ENCODE peak calls at places on chromosomes 11 and 22, in eight cellular contexts. Y, U, F, D, K, I, H and A are unnamed samples.

GRCh38 chr22:32661296-32661695 is 140.2 kb upstream of the TIMP3 start:
- DNase-seq in U (no peak), I (peak), F (peak), Y (peak), H (peak), D (no peak), K (no peak), A (peak)

GRCh38 chr11:83687787-83688186 is 401.6 kb upstream of the CCDC90B start:
- DNase-seq in I (no peak), U (no peak), Y (no peak), D (no peak), F (no peak), H (no peak), K (no peak), A (no peak)

GRCh38 chr22:24325105-24325757 is 54.6 kb downstream of the SPECC1L start:
- DNase-seq in D (no peak), H (peak), F (no peak), Y (no peak), U (peak), I (peak), K (no peak), A (no peak)

GRCh38 chr11:1834791-1835670 is at the start of gene SYT8:
- DNase-seq in H (no peak), K (peak), Y (no peak), I (no peak), D (no peak), U (no peak), F (peak), A (peak)

GRCh38 chr22:48905206-48905975 is 922.3 kb downstream of the BRD1 start:
- DNase-seq in U (no peak), H (no peak), I (no peak), K (peak), Y (no peak), F (no peak), D (no peak), A (no peak)

GRCh38 chr22:44595841-44596341 is 97.9 kb upstream of the RTL6 start:
- DNase-seq in F (no peak), U (no peak), I (no peak), K (no peak), H (no peak), D (peak), Y (no peak), A (no peak)

GRCh38 chr11:74754507-74755255 is 6.0 kb downstream of the RNF169 start:
- DNase-seq in I (no peak), D (no peak), F (no peak), Y (no peak), K (no peak), U (no peak), H (peak), A (no peak)

GRCh38 chr11:12846766-12847615 is 162.1 kb upstream of the RASSF10 start:
- DNase-seq in Y (no peak), F (no peak), H (no peak), D (no peak), U (peak), K (no peak), I (no peak), A (no peak)

GRCh38 chr22:43110444-43110926 is at the start of gene BIK:
- DNase-seq in K (peak), H (no peak), Y (no peak), U (peak), D (peak), I (peak), F (peak), A (peak)

GRCh38 chr22:34814260-34814659 is 251.7 kb upstream of the ISX start:
- DNase-seq in U (no peak), H (no peak), Y (no peak), F (no peak), K (no peak), D (no peak), I (no peak), A (no peak)

GRCh38 chr22:43230983-43231723 is 44.2 kb upstream of the TTLL12 start:
- DNase-seq in H (peak), Y (no peak), K (peak), D (peak), I (peak), F (peak), U (peak), A (no peak)

GRCh38 chr11:64891215-64891848 is 12.9 kb upstream of the EHD1 start:
- DNase-seq in I (no peak), H (no peak), D (no peak), K (peak), Y (no peak), U (no peak), F (no peak), A (peak)

GRCh38 chr11:3879967-3880542 is 24.6 kb downstream of the STIM1 start:
- DNase-seq in D (no peak), U (no peak), I (no peak), H (no peak), K (peak), F (no peak), Y (no peak), A (no peak)

GRCh38 chr22:37484115-37485005 is 1.8 kb downstream of the MFNG start:
- DNase-seq in U (peak), D (peak), H (no peak), F (peak), I (peak), K (peak), Y (peak), A (peak)

GRCh38 chr11:61718613-61719302 is 33.7 kb upstream of the MYRF start:
- DNase-seq in F (no peak), K (no peak), D (no peak), H (peak), Y (no peak), U (no peak), I (no peak), A (no peak)

GRCh38 chr11:66768818-66769217 is 39.8 kb upstream of the SPTBN2 start:
- DNase-seq in I (no peak), U (no peak), Y (no peak), H (peak), K (no peak), D (no peak), F (no peak), A (no peak)

GRCh38 chr22:43851058-43851978 is 11.0 kb downstream of the SULT4A1 start:
- DNase-seq in I (no peak), D (no peak), F (no peak), K (no peak), U (no peak), H (no peak), Y (no peak), A (peak)

GRCh38 chr22:46362934-46363515 is 27.5 kb downstream of the TRMU start:
- DNase-seq in K (peak), U (no peak), D (no peak), H (no peak), I (no peak), F (no peak), Y (no peak), A (no peak)

GRCh38 chr11:36455658-36456111 is 54.4 kb downstream of the TRAF6 start:
- DNase-seq in D (no peak), Y (peak), U (peak), H (peak), K (no peak), F (peak), I (peak), A (peak)

GRCh38 chr11:128553662-128554392 is 33.5 kb downstream of the ETS1 start:
- DNase-seq in Y (no peak), F (no peak), D (no peak), I (no peak), K (no peak), U (no peak), H (no peak), A (no peak)
- H3K27ac ChIP-seq in Y (peak), F (peak), D (no peak), I (no peak), K (no peak), U (no peak), H (no peak), A (no peak)

DNA sequence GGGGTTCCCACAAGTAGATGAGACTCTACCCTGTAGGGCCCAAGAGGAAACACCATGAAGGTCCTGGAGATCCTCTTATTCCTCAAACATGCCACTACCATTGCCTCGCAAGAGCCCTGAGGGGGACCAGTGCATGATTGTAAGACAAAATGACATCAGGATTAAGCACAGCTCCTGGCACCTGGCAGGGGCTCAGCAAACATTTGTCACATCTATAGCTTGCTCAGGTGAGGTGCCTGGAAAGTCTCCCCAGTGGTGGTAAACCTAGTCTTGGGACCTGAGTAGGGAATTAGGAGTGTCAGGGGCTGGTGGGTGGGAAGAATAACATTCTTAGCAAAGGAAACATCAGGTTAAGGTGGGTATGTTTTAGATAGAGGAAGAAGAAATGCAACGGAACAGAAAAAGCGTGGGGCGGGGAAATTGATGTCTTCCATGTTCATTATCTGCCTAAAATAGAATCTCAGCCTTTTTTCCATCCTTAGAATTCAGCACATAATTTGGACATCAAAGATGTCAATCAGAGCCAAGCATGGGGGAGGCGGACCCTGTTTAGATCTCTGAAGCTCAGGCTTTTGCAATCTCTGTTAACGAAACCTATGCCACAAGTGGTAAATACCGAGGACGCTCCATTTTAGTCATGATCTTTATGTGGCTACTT is 925 bp downstream of the YPEL1 start:
- DNase-seq in F (no peak), D (no peak), U (peak), I (peak), K (no peak), Y (no peak), H (no peak), A (no peak)
- H3K27ac ChIP-seq in F (no peak), D (peak), U (peak), I (peak), K (no peak), Y (no peak), H (no peak), A (no peak)

GRCh38 chr11:76772100-76772782 is 10.9 kb upstream of the TSKU start:
- DNase-seq in U (no peak), D (no peak), I (no peak), K (no peak), F (no peak), H (no peak), Y (no peak), A (no peak)
- H3K27ac ChIP-seq in U (no peak), D (no peak), I (no peak), K (peak), F (peak), H (no peak), Y (peak), A (peak)

DNA sequence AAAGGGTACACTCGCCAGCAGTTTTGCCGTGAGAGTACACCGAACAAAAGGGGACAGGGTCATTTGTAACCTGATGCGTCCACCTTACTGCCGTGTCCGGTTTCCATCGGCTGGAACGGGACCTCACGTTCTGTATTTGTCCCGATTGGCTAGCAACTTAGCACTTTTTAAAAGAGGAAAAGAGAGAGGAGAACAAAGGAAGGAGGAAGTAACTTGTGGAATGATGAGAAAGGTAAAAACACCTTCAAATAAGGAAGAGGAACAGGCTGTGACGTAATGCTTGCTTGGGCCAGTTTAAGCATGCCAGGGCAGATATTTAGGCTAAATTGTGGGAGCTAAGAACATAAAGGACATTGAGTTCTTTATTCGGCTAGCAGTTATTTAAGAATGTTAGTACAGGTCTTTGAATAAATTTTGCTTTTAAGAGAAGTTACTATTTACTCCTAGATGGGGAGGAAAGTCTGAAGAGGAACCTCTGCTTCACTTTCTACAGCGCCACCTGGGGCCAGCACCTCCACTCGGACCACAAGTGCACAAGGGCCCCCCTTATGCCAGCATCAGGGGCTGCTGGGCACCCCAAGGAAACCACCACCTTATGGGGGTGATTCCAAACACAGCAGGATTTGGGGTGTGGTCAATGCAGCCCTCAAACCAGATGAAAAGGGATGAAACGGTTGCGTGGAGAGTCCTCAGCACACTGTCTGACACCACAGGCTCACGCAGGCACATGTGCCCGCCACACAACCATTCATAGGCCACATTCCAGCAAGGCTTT is 5.8 kb downstream of the ARSA start:
- DNase-seq in U (no peak), F (no peak), K (no peak), Y (no peak), D (peak), H (no peak), I (peak), A (peak)
- H3K27ac ChIP-seq in U (peak), F (peak), K (peak), Y (no peak), D (peak), H (no peak), I (peak), A (peak)

DNA sequence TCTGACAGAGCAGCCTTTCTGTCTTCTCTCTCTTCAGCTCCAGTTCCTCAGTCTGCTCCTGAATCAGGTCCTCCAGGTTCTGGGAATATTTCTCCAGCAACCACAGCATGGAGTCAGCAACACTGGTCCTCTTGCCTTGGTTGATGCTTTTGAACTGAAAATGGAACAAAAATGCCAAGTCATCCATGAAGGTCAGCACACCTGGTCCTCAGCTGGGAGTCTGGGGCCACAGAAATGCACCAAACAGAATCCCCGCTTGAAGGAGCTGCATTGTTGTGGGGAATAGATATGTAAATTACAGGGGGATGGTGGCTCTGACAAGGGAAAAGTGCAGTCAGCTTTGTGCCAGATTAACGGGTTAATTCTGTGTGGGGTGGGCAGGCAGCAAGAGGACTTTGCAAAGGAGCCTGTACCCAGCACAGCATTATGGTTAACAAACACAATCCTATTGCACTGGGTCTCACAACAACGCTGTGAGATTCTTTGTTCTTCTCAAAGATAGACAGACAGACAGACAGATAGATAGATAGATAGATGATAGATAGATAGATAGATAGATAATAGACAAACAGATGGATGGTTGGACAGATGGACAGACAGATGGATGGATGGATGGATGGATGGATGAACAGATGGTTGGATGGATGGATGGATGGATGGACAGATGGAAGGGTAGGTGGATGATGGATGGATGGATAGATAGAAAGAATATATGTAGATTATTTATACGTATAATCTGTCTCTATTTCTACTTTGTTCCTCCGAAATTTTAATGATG is 33.8 kb upstream of the LRRC32 start:
- DNase-seq in Y (no peak), I (no peak), F (no peak), U (no peak), H (no peak), K (no peak), D (no peak), A (no peak)
- H3K27ac ChIP-seq in Y (no peak), I (no peak), F (no peak), U (no peak), H (no peak), K (no peak), D (no peak), A (no peak)